ENCODE peak calls at places on chromosomes 4 and X, in six cellular contexts. One of them, this sample, is unnamed.

GRCh38 chr4:48296330-48296729 is 26.7 kb upstream of the TEC start:
- DNase-seq in activated CD8-positive, alpha-beta T cell treated with anti-CD3 and anti-CD28 coated beads for 36 hours: peak; percentile 27
- DNase-seq in NCI-H1105: no peak
- DNase-seq in dorsolateral prefrontal cortex: no peak
- DNase-seq in GM12891: no peak
- DNase-seq in stimulated activated CD4-positive, alpha-beta T cell treated with anti-CD3 and anti-CD28 coated beads, Interleukin-4, amount 100 ng/mL, for 48 hours: no peak
- DNase-seq in this sample: no peak

GRCh38 chr4:6205973-6206372 is 5.6 kb upstream of the JAKMIP1 start:
- DNase-seq in activated CD8-positive, alpha-beta T cell treated with anti-CD3 and anti-CD28 coated beads for 36 hours: no peak
- DNase-seq in NCI-H1105: no peak
- DNase-seq in dorsolateral prefrontal cortex: no peak
- DNase-seq in GM12891: no peak
- DNase-seq in stimulated activated CD4-positive, alpha-beta T cell treated with anti-CD3 and anti-CD28 coated beads, Interleukin-4, amount 100 ng/mL, for 48 hours: no peak
- DNase-seq in this sample: no peak

GRCh38 chr4:83189631-83190136 is 75.2 kb upstream of the PLAC8 start:
- DNase-seq in activated CD8-positive, alpha-beta T cell treated with anti-CD3 and anti-CD28 coated beads for 36 hours: no peak
- DNase-seq in NCI-H1105: no peak
- DNase-seq in dorsolateral prefrontal cortex: no peak
- DNase-seq in GM12891: no peak
- DNase-seq in stimulated activated CD4-positive, alpha-beta T cell treated with anti-CD3 and anti-CD28 coated beads, Interleukin-4, amount 100 ng/mL, for 48 hours: no peak
- DNase-seq in this sample: no peak

GRCh38 chrX:13702390-13702789 is 13.5 kb downstream of the RAB9A start:
- DNase-seq in activated CD8-positive, alpha-beta T cell treated with anti-CD3 and anti-CD28 coated beads for 36 hours: no peak
- DNase-seq in NCI-H1105: no peak
- DNase-seq in dorsolateral prefrontal cortex: no peak
- DNase-seq in GM12891: no peak
- DNase-seq in stimulated activated CD4-positive, alpha-beta T cell treated with anti-CD3 and anti-CD28 coated beads, Interleukin-4, amount 100 ng/mL, for 48 hours: no peak
- DNase-seq in this sample: no peak

GRCh38 chrX:109600114-109600710 is 24.8 kb downstream of the KCNE5 start:
- DNase-seq in activated CD8-positive, alpha-beta T cell treated with anti-CD3 and anti-CD28 coated beads for 36 hours: no peak
- DNase-seq in NCI-H1105: no peak
- DNase-seq in dorsolateral prefrontal cortex: no peak
- DNase-seq in GM12891: no peak
- DNase-seq in stimulated activated CD4-positive, alpha-beta T cell treated with anti-CD3 and anti-CD28 coated beads, Interleukin-4, amount 100 ng/mL, for 48 hours: no peak
- DNase-seq in this sample: peak; percentile 28

GRCh38 chr4:3527101-3527913 is 4.9 kb downstream of the LRPAP1 start:
- DNase-seq in activated CD8-positive, alpha-beta T cell treated with anti-CD3 and anti-CD28 coated beads for 36 hours: no peak
- DNase-seq in NCI-H1105: no peak
- DNase-seq in dorsolateral prefrontal cortex: no peak
- DNase-seq in GM12891: no peak
- DNase-seq in stimulated activated CD4-positive, alpha-beta T cell treated with anti-CD3 and anti-CD28 coated beads, Interleukin-4, amount 100 ng/mL, for 48 hours: no peak
- DNase-seq in this sample: no peak

GRCh38 chr4:47122592-47123291 is 91.4 kb downstream of the GABRB1 start:
- DNase-seq in activated CD8-positive, alpha-beta T cell treated with anti-CD3 and anti-CD28 coated beads for 36 hours: peak; percentile 60
- DNase-seq in NCI-H1105: peak; percentile 36
- DNase-seq in dorsolateral prefrontal cortex: peak; percentile 40
- DNase-seq in GM12891: peak; percentile 26
- DNase-seq in stimulated activated CD4-positive, alpha-beta T cell treated with anti-CD3 and anti-CD28 coated beads, Interleukin-4, amount 100 ng/mL, for 48 hours: peak; percentile 38
- DNase-seq in this sample: peak; percentile 39

GRCh38 chr4:89797117-89797516 is 39.8 kb downstream of the SNCA start:
- DNase-seq in activated CD8-positive, alpha-beta T cell treated with anti-CD3 and anti-CD28 coated beads for 36 hours: no peak
- DNase-seq in NCI-H1105: no peak
- DNase-seq in dorsolateral prefrontal cortex: no peak
- DNase-seq in GM12891: no peak
- DNase-seq in stimulated activated CD4-positive, alpha-beta T cell treated with anti-CD3 and anti-CD28 coated beads, Interleukin-4, amount 100 ng/mL, for 48 hours: no peak
- DNase-seq in this sample: no peak

GRCh38 chr4:67101612-67102011 is 443.7 kb downstream of the CENPC start:
- DNase-seq in activated CD8-positive, alpha-beta T cell treated with anti-CD3 and anti-CD28 coated beads for 36 hours: no peak
- DNase-seq in NCI-H1105: no peak
- DNase-seq in dorsolateral prefrontal cortex: no peak
- DNase-seq in GM12891: no peak
- DNase-seq in stimulated activated CD4-positive, alpha-beta T cell treated with anti-CD3 and anti-CD28 coated beads, Interleukin-4, amount 100 ng/mL, for 48 hours: no peak
- DNase-seq in this sample: no peak

GRCh38 chrX:30690330-30690729 is 37.1 kb downstream of the GK start:
- DNase-seq in activated CD8-positive, alpha-beta T cell treated with anti-CD3 and anti-CD28 coated beads for 36 hours: no peak
- DNase-seq in NCI-H1105: no peak
- DNase-seq in dorsolateral prefrontal cortex: no peak
- DNase-seq in GM12891: no peak
- DNase-seq in stimulated activated CD4-positive, alpha-beta T cell treated with anti-CD3 and anti-CD28 coated beads, Interleukin-4, amount 100 ng/mL, for 48 hours: no peak
- DNase-seq in this sample: no peak